ENCODE peak calls at places on chromosomes 6 and 20, in ten cellular contexts. One of them, this sample, is unnamed.

GRCh38 chr6:150537481-150537880 is 62.2 kb upstream of the PLEKHG1 start:
- DNase-seq in WERI-Rb-1: no peak
- DNase-seq in transverse colon: no peak
- DNase-seq in AG10803: no peak
- DNase-seq in MM.1S: no peak
- DNase-seq in cardiac fibroblast: no peak
- DNase-seq in HFFc6: no peak
- DNase-seq in WTC11: no peak
- DNase-seq in lung: no peak
- DNase-seq in AG09309: no peak
- DNase-seq in this sample: no peak

GRCh38 chr20:11694467-11694866 is 223.2 kb upstream of the BTBD3 start:
- DNase-seq in WERI-Rb-1: no peak
- DNase-seq in transverse colon: no peak
- DNase-seq in AG10803: no peak
- DNase-seq in MM.1S: no peak
- DNase-seq in cardiac fibroblast: no peak
- DNase-seq in HFFc6: no peak
- DNase-seq in WTC11: no peak
- DNase-seq in lung: no peak
- DNase-seq in AG09309: no peak
- DNase-seq in this sample: no peak

GRCh38 chr6:43723737-43724295 is 36.2 kb upstream of the MRPS18A start:
- DNase-seq in WERI-Rb-1: peak
- DNase-seq in transverse colon: peak
- DNase-seq in AG10803: peak
- DNase-seq in MM.1S: peak
- DNase-seq in cardiac fibroblast: peak
- DNase-seq in HFFc6: no peak
- DNase-seq in WTC11: peak
- DNase-seq in lung: peak
- DNase-seq in AG09309: peak
- DNase-seq in this sample: peak

GRCh38 chr6:19812512-19813119 is 24.6 kb upstream of the ID4 start:
- DNase-seq in WERI-Rb-1: no peak
- DNase-seq in transverse colon: no peak
- DNase-seq in AG10803: peak
- DNase-seq in MM.1S: peak
- DNase-seq in cardiac fibroblast: peak
- DNase-seq in HFFc6: peak
- DNase-seq in WTC11: no peak
- DNase-seq in lung: no peak
- DNase-seq in AG09309: peak
- DNase-seq in this sample: no peak

GRCh38 chr6:100808638-100809275 is 72.4 kb downstream of the ASCC3 start:
- DNase-seq in WERI-Rb-1: no peak
- DNase-seq in transverse colon: no peak
- DNase-seq in AG10803: peak
- DNase-seq in MM.1S: no peak
- DNase-seq in cardiac fibroblast: peak
- DNase-seq in HFFc6: peak
- DNase-seq in WTC11: no peak
- DNase-seq in lung: no peak
- DNase-seq in AG09309: no peak
- DNase-seq in this sample: no peak

GRCh38 chr20:35674921-35675320 is 10.2 kb upstream of the CPNE1 start:
- DNase-seq in WERI-Rb-1: no peak
- DNase-seq in transverse colon: no peak
- DNase-seq in AG10803: no peak
- DNase-seq in MM.1S: no peak
- DNase-seq in cardiac fibroblast: no peak
- DNase-seq in HFFc6: no peak
- DNase-seq in WTC11: no peak
- DNase-seq in lung: no peak
- DNase-seq in AG09309: no peak
- DNase-seq in this sample: no peak

GRCh38 chr6:108592371-108593337 is 31.9 kb downstream of the FOXO3 start:
- DNase-seq in WERI-Rb-1: no peak
- DNase-seq in transverse colon: peak
- DNase-seq in AG10803: peak
- DNase-seq in MM.1S: peak
- DNase-seq in cardiac fibroblast: peak
- DNase-seq in HFFc6: peak
- DNase-seq in WTC11: no peak
- DNase-seq in lung: no peak
- DNase-seq in AG09309: peak
- DNase-seq in this sample: no peak

GRCh38 chr20:29119141-29119540 is 2138.3 kb upstream of the DEFB115 start:
- DNase-seq in WERI-Rb-1: no peak
- DNase-seq in transverse colon: no peak
- DNase-seq in AG10803: no peak
- DNase-seq in MM.1S: no peak
- DNase-seq in cardiac fibroblast: no peak
- DNase-seq in HFFc6: no peak
- DNase-seq in WTC11: no peak
- DNase-seq in lung: no peak
- DNase-seq in AG09309: no peak
- DNase-seq in this sample: no peak

DNA sequence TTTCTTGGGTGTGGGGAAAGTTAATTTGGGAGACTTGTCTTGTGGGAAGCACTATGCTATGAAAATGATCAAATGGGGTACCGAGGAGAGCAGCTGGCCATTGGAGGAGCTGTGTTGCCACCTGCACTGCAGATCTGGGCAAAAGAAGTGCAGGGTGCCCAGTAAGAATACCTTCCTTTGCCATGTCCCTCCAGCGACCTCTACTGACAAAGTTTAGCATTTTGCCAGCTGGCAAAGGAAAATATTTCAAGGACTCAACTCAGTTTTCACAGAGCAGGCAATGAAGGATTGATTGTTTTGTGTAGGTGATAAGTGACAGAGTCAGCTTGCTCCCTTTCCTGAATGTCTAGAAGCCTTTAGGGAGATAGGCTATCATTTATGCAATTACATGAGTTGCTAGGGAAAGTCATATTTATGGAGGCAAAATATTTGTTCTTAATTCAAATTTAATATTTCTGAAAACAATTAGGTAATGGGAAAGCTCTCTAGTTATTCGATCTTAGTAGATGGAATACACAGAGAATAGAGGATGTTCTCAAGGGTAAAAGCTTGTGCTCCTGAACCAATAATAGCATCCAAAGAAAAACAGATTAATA is 118.4 kb downstream of the FARS2 start:
- DNase-seq in WERI-Rb-1: peak
- DNase-seq in transverse colon: peak
- DNase-seq in AG10803: peak
- DNase-seq in MM.1S: peak
- DNase-seq in cardiac fibroblast: peak
- DNase-seq in HFFc6: peak
- DNase-seq in WTC11: peak
- DNase-seq in lung: no peak
- DNase-seq in AG09309: no peak
- DNase-seq in this sample: no peak
- TF ChIP-seq CTCF in WERI-Rb-1: peak
- TF ChIP-seq CTCF in transverse colon: peak
- TF ChIP-seq CTCF in AG10803: peak
- TF ChIP-seq CTCF in MM.1S: peak
- TF ChIP-seq CTCF in cardiac fibroblast: peak
- TF ChIP-seq CTCF in HFFc6: peak
- TF ChIP-seq CTCF in WTC11: peak
- TF ChIP-seq CTCF in lung: peak
- TF ChIP-seq CTCF in AG09309: peak
- TF ChIP-seq CTCF in this sample: peak

GRCh38 chr6:158257781-158258180 is 54.5 kb upstream of the TULP4 start:
- DNase-seq in WERI-Rb-1: no peak
- DNase-seq in transverse colon: peak
- DNase-seq in AG10803: no peak
- DNase-seq in MM.1S: peak
- DNase-seq in cardiac fibroblast: no peak
- DNase-seq in HFFc6: no peak
- DNase-seq in WTC11: no peak
- DNase-seq in lung: no peak
- DNase-seq in AG09309: no peak
- DNase-seq in this sample: no peak
- TF ChIP-seq CTCF in WERI-Rb-1: no peak
- TF ChIP-seq CTCF in transverse colon: no peak
- TF ChIP-seq CTCF in AG10803: no peak
- TF ChIP-seq CTCF in MM.1S: peak
- TF ChIP-seq CTCF in cardiac fibroblast: no peak
- TF ChIP-seq CTCF in HFFc6: no peak
- TF ChIP-seq CTCF in WTC11: no peak
- TF ChIP-seq CTCF in lung: no peak
- TF ChIP-seq CTCF in AG09309: no peak
- TF ChIP-seq CTCF in this sample: no peak

DNA sequence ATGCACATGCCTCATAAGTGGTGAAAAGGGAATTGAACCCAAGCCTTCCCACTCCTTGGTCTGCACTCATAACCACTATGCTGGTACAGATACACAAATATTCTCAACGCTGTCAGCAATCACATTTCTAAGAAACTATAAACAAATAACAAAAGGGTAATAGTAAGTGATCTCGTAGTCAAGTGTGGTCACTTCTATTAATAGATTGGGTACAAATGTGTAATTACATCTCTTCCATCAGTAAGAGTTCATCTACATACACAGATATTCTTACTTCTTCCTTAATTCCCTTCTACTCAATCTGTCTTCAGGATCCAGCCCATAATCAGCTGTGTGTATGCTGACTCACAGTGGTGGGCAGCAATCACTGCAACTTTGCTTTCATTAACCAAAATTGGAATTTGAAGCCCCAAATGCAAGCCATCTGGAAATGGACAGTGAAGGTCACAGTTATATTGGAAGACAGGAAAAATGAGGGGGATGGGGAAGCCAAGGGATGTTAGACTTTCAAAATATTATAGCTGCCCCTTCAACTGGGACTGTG is 6.7 kb downstream of the PRSS35 start:
- DNase-seq in WERI-Rb-1: no peak
- DNase-seq in transverse colon: no peak
- DNase-seq in AG10803: peak
- DNase-seq in MM.1S: no peak
- DNase-seq in cardiac fibroblast: peak
- DNase-seq in HFFc6: peak
- DNase-seq in WTC11: no peak
- DNase-seq in lung: no peak
- DNase-seq in AG09309: no peak
- DNase-seq in this sample: no peak
- TF ChIP-seq CTCF in WERI-Rb-1: peak
- TF ChIP-seq CTCF in transverse colon: no peak
- TF ChIP-seq CTCF in AG10803: peak
- TF ChIP-seq CTCF in MM.1S: peak
- TF ChIP-seq CTCF in cardiac fibroblast: peak
- TF ChIP-seq CTCF in HFFc6: peak
- TF ChIP-seq CTCF in WTC11: no peak
- TF ChIP-seq CTCF in lung: no peak
- TF ChIP-seq CTCF in AG09309: peak
- TF ChIP-seq CTCF in this sample: no peak

DNA sequence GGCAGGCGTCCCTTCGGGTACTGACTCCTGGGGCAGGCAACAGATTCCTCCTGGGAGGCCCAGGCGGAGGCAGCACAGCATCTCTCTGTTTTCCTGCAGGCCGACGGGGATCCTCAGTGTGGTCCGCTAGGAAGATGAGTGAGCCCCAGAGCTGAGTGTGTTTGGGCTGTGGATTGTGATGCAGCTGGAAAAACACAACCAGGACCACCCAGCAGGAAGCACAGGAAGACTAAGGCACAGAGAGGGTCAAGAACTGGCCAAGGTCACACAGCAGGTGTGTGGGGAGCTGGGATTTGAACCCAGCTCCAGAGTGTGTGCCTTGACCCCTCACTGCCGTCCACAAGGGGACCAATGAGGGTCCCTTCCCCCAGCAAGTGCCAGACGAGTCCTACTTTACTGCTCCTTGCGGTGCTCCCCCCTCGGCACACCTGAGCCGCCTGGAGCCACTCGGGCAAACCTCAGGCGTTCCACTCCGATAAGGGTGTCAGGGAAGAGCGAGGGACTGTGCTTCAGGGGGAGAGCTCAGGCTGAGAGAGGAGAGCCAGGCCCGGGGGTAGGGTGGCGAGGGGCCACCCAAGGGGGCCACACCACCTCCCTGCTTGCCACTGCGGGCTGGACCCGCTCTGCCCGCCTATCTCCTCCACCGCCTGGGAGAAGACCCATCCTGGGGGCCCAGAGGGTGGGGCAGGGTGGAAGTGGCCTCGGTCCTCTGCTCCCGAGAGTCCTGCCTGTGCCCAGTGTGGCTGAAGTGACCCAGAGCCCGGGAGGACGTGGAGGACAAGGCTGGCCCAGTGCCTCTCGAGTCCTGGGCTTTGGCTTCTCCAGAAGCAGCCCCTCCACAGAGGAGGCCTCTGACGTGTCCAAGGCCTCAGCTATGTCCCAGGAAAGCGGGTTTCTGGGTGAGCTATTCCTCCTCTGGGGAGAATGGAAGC is 63.3 kb downstream of the YTHDF1 start:
- DNase-seq in WERI-Rb-1: no peak
- DNase-seq in transverse colon: no peak
- DNase-seq in AG10803: no peak
- DNase-seq in MM.1S: no peak
- DNase-seq in cardiac fibroblast: no peak
- DNase-seq in HFFc6: no peak
- DNase-seq in WTC11: no peak
- DNase-seq in lung: no peak
- DNase-seq in AG09309: no peak
- DNase-seq in this sample: no peak
- TF ChIP-seq CTCF in WERI-Rb-1: no peak
- TF ChIP-seq CTCF in transverse colon: no peak
- TF ChIP-seq CTCF in AG10803: no peak
- TF ChIP-seq CTCF in MM.1S: no peak
- TF ChIP-seq CTCF in cardiac fibroblast: no peak
- TF ChIP-seq CTCF in HFFc6: no peak
- TF ChIP-seq CTCF in WTC11: no peak
- TF ChIP-seq CTCF in lung: no peak
- TF ChIP-seq CTCF in AG09309: no peak
- TF ChIP-seq CTCF in this sample: no peak